ENCODE peak calls at places on chromosomes 6 and 20, in seven cellular contexts. R is HS-27A; L is coronary artery; U is C1 segment of cervical spinal cord; W is NCI-H146; Z is stimulated activated CD4-positive, alpha-beta T cell treated with anti-CD3 and anti-CD28 coated beads, Interleukin-12 subunit alpha, Interleukin-12 subunit beta, amount 100 ng/mL, for 24 hours; D is BE2C. G is an unnamed sample.

GRCh38 chr20:32050851-32051556 is 1.0 kb upstream of the HCK start:
- DNase-seq in Z (no peak), R (no peak), L (no peak), W (no peak), D (no peak), U (peak), G (no peak)

GRCh38 chr20:38871560-38871953 is 54.7 kb upstream of the FAM83D start:
- DNase-seq in D (no peak), R (no peak), Z (no peak), W (no peak), L (no peak), U (no peak), G (no peak)

GRCh38 chr20:8951136-8951535 is 117.8 kb upstream of the PLCB4 start:
- DNase-seq in Z (no peak), L (no peak), U (no peak), R (no peak), W (no peak), D (no peak), G (no peak)

GRCh38 chr6:37516920-37517405 is 17.3 kb upstream of the CCDC167 start:
- DNase-seq in U (no peak), Z (no peak), W (peak), R (no peak), L (no peak), D (peak), G (no peak)

GRCh38 chr6:132382630-132383175 is 18.6 kb downstream of the MOXD1 start:
- DNase-seq in D (no peak), W (peak), R (no peak), Z (no peak), U (no peak), L (no peak), G (no peak)

GRCh38 chr6:4687989-4688947 is 87.9 kb upstream of the CDYL start:
- DNase-seq in R (peak), W (no peak), U (no peak), Z (no peak), D (no peak), L (no peak), G (no peak)

GRCh38 chr6:117840541-117840983 is 66.5 kb upstream of the SLC35F1 start:
- DNase-seq in D (peak), R (peak), W (peak), U (no peak), Z (no peak), L (no peak), G (no peak)

GRCh38 chr20:62898970-62899632 is 27.2 kb downstream of the DIDO1 start:
- DNase-seq in Z (no peak), L (no peak), U (no peak), R (no peak), D (no peak), W (no peak), G (no peak)

GRCh38 chr6:75458895-75459294 is 34.7 kb downstream of the FILIP1 start:
- DNase-seq in D (no peak), W (no peak), L (no peak), U (no peak), Z (no peak), R (no peak), G (no peak)

G was measured in memory B cell.